ENCODE peak calls at places on chromosomes 11 and 22, in seven cellular contexts. W, X, S, C, V, Y and K are unnamed samples.
A peak's percentile ranks its signal among the peaks of the same experiment; 100 is the strongest.

GRCh38 chr11:76885390-76886097 is 24.8 kb downstream of the ACER3 start:
- DNase-seq in X (no peak), Y (no peak), C (no peak), W (no peak), V (no peak), S (peak; percentile 62), K (no peak)

GRCh38 chr11:134365011-134365925 is 33.5 kb downstream of the GLB1L2 start:
- DNase-seq in W (peak; percentile 25), C (no peak), X (no peak), Y (no peak), S (no peak), V (no peak), K (no peak)

GRCh38 chr22:28283025-28283654 is 364.1 kb upstream of the PITPNB start:
- DNase-seq in V (peak; percentile 13), C (no peak), S (peak; percentile 39), Y (no peak), X (no peak), W (no peak), K (no peak)

GRCh38 chr22:37377927-37378326 is 49.4 kb downstream of the ELFN2 start:
- DNase-seq in S (no peak), W (no peak), C (no peak), V (no peak), X (no peak), Y (no peak), K (no peak)

GRCh38 chr11:74354036-74354435 is 42.6 kb upstream of the P4HA3 start:
- DNase-seq in X (no peak), V (no peak), C (no peak), W (no peak), Y (no peak), S (no peak), K (no peak)

GRCh38 chr11:116874251-116874650 is 36.8 kb upstream of the APOA1 start:
- DNase-seq in Y (no peak), S (peak; percentile 47), V (peak; percentile 28), C (no peak), X (no peak), W (no peak), K (no peak)

GRCh38 chr11:95121687-95122086 is 32.0 kb downstream of the ENDOD1 start:
- DNase-seq in Y (no peak), W (no peak), V (no peak), S (no peak), X (no peak), C (no peak), K (no peak)

GRCh38 chr11:117986981-117987495 is 844 bp downstream of the IL10RA start:
- DNase-seq in X (peak; percentile 89), Y (no peak), W (no peak), S (no peak), C (no peak), V (no peak), K (no peak)

GRCh38 chr11:126891556-126892217 is 108.9 kb downstream of the KIRREL3 start:
- DNase-seq in X (no peak), C (no peak), V (peak; percentile 76), Y (no peak), W (no peak), S (no peak), K (no peak)

GRCh38 chr11:11039249-11039965 is 181.6 kb upstream of the ZBED5 start:
- DNase-seq in V (no peak), C (no peak), Y (no peak), X (no peak), W (no peak), S (no peak), K (no peak)

GRCh38 chr11:77449784-77450183 is 24.1 kb downstream of the PAK1 start:
- DNase-seq in W (no peak), C (no peak), V (no peak), Y (no peak), S (no peak), X (no peak), K (no peak)